ENCODE peak calls at places on chromosomes 11 and 22, in nine cellular contexts. S, C, A, L, X, Q, D, T and B are unnamed samples.

GRCh38 chr11:73040046-73040445 is 102.1 kb downstream of the FCHSD2 start:
- DNase-seq in D (no peak), S (no peak), X (no peak), L (no peak), A (no peak), T (no peak), Q (no peak), C (no peak), B (no peak)

GRCh38 chr22:28950567-28951411 is 67.4 kb downstream of the ZNRF3 start:
- DNase-seq in A (no peak), D (no peak), T (no peak), C (no peak), X (no peak), S (no peak), L (no peak), Q (no peak), B (no peak)

GRCh38 chr11:110433393-110434333 is 3.9 kb downstream of the FDX1 start:
- DNase-seq in C (no peak), T (no peak), A (peak; percentile 55), D (no peak), L (no peak), S (peak; percentile 33), X (peak; percentile 58), Q (no peak), B (peak; percentile 46)

GRCh38 chr11:108727665-108728064 is 62.8 kb downstream of the DDX10 start:
- DNase-seq in C (no peak), T (no peak), S (no peak), Q (no peak), X (no peak), A (no peak), D (no peak), L (no peak), B (no peak)

GRCh38 chr22:49657974-49658550 is 169.6 kb downstream of the BRD1 start:
- DNase-seq in D (no peak), S (no peak), X (no peak), Q (no peak), T (no peak), L (no peak), C (no peak), A (no peak), B (no peak)

GRCh38 chr22:45179276-45180049 is 15.7 kb downstream of the NUP50 start:
- DNase-seq in Q (no peak), D (no peak), S (no peak), X (no peak), L (no peak), C (peak; percentile 6), T (no peak), A (no peak), B (no peak)

GRCh38 chr11:20739004-20739612 is 69.7 kb downstream of the NELL1 start:
- DNase-seq in C (no peak), T (no peak), L (no peak), S (no peak), X (no peak), A (no peak), D (no peak), Q (no peak), B (no peak)

GRCh38 chr11:4065601-4066377 is 28.8 kb upstream of the RRM1 start:
- DNase-seq in C (no peak), A (no peak), L (no peak), S (no peak), X (no peak), T (no peak), Q (no peak), D (no peak), B (no peak)

GRCh38 chr22:26398741-26399153 is 30.3 kb upstream of the ASPHD2 start:
- DNase-seq in X (peak; percentile 68), L (peak; percentile 82), A (peak; percentile 85), Q (peak; percentile 41), S (peak; percentile 58), D (peak; percentile 40), T (no peak), C (peak; percentile 45), B (peak; percentile 79)

GRCh38 chr22:35394011-35394312 is 6.0 kb upstream of the MCM5 start:
- DNase-seq in S (no peak), C (no peak), X (no peak), L (no peak), Q (no peak), D (no peak), T (no peak), A (peak; percentile 48), B (no peak)

GRCh38 chr11:125193158-125193557 is 28.6 kb downstream of the PKNOX2 start:
- DNase-seq in A (no peak), X (no peak), S (no peak), C (no peak), Q (no peak), T (no peak), D (no peak), L (no peak), B (no peak)

GRCh38 chr11:55481416-55481815 is 72.9 kb upstream of the OR4C15 start:
- DNase-seq in A (no peak), D (no peak), S (no peak), X (peak; percentile 92), C (no peak), T (no peak), L (no peak), Q (no peak), B (no peak)

GRCh38 chr11:134505125-134505524 is 93.1 kb upstream of the B3GAT1 start:
- DNase-seq in D (no peak), Q (no peak), C (no peak), S (no peak), X (no peak), T (no peak), A (no peak), L (peak; percentile 10), B (no peak)

GRCh38 chr22:40385041-40385782 is 14.8 kb downstream of the SGSM3 start:
- DNase-seq in X (no peak), C (no peak), Q (no peak), D (no peak), A (no peak), S (peak; percentile 73), L (no peak), T (no peak), B (no peak)

GRCh38 chr11:98955551-98955950 is 65.2 kb upstream of the CNTN5 start:
- DNase-seq in T (no peak), Q (no peak), C (no peak), X (peak; percentile 73), S (no peak), D (no peak), L (no peak), A (no peak), B (no peak)

GRCh38 chr11:105244157-105244820 is 104.7 kb upstream of the CARD18 start:
- DNase-seq in L (no peak), X (peak; percentile 92), Q (peak; percentile 47), D (peak; percentile 93), S (no peak), C (no peak), A (peak; percentile 97), T (no peak), B (peak; percentile 75)

GRCh38 chr11:19929655-19930054 is 217.0 kb downstream of the NAV2 start:
- DNase-seq in A (no peak), D (no peak), L (no peak), Q (no peak), T (no peak), X (no peak), S (no peak), C (no peak), B (no peak)

GRCh38 chr22:41487037-41487963 is 18.4 kb downstream of the ACO2 start:
- DNase-seq in X (no peak), Q (no peak), A (no peak), C (no peak), S (no peak), L (no peak), T (no peak), D (no peak), B (no peak)

GRCh38 chr11:82009133-82009532 is 724.5 kb downstream of the FAM181B start:
- DNase-seq in T (no peak), D (no peak), X (no peak), C (no peak), A (no peak), L (no peak), S (no peak), Q (no peak), B (no peak)

GRCh38 chr11:58905716-58906547 is 33.4 kb upstream of the GLYATL1 start:
- DNase-seq in Q (no peak), D (no peak), A (peak; percentile 88), C (no peak), S (no peak), X (peak; percentile 77), L (no peak), T (no peak), B (peak; percentile 76)

GRCh38 chr22:41914611-41915034 is 251 bp downstream of the SHISA8 start:
- DNase-seq in A (no peak), X (no peak), C (no peak), T (no peak), L (no peak), S (peak; percentile 27), Q (no peak), D (no peak), B (no peak)

GRCh38 chr11:3826721-3827120 is 14.0 kb downstream of the RHOG start:
- DNase-seq in X (no peak), S (no peak), T (no peak), A (no peak), C (no peak), L (no peak), D (no peak), Q (no peak), B (no peak)

GRCh38 chr11:84136926-84137325 is 850.8 kb upstream of the CCDC90B start:
- DNase-seq in S (no peak), L (no peak), X (no peak), C (no peak), D (no peak), Q (no peak), T (no peak), A (no peak), B (no peak)

GRCh38 chr11:3775761-3776406 is 21.5 kb downstream of the NUP98 start:
- DNase-seq in X (no peak), T (no peak), D (no peak), Q (no peak), S (no peak), A (no peak), L (no peak), C (no peak), B (no peak)

GRCh38 chr11:131372243-131372930 is 2.0 kb downstream of the NTM start:
- DNase-seq in X (no peak), C (no peak), Q (no peak), A (no peak), S (no peak), D (no peak), T (no peak), L (no peak), B (no peak)

GRCh38 chr11:125376117-125376516 is 119.9 kb downstream of the FEZ1 start:
- DNase-seq in A (peak; percentile 30), S (no peak), X (no peak), Q (no peak), D (no peak), C (no peak), T (no peak), L (no peak), B (no peak)

GRCh38 chr11:27183672-27184457 is 143.2 kb downstream of the BBOX1 start:
- DNase-seq in T (no peak), L (peak; percentile 63), X (peak; percentile 71), Q (peak; percentile 51), S (peak; percentile 18), A (peak; percentile 87), C (peak; percentile 7), D (peak; percentile 29), B (peak; percentile 67)

GRCh38 chr11:66420671-66421476 is at the start of gene NPAS4:
- DNase-seq in L (no peak), C (no peak), D (no peak), S (no peak), T (no peak), Q (no peak), A (no peak), X (no peak), B (no peak)

GRCh38 chr22:20429254-20430100 is 8.1 kb downstream of the SCARF2 start:
- DNase-seq in A (no peak), L (peak; percentile 93), S (peak; percentile 91), T (peak; percentile 82), Q (no peak), D (no peak), C (peak; percentile 75), X (no peak), B (no peak)

GRCh38 chr11:72553748-72554147 is 119.4 kb upstream of the CLPB start:
- DNase-seq in T (no peak), C (no peak), X (no peak), L (no peak), A (no peak), Q (no peak), S (no peak), D (no peak), B (no peak)

GRCh38 chr22:47435204-47435487 is 672.7 kb downstream of the TBC1D22A start:
- DNase-seq in L (no peak), D (no peak), A (no peak), X (no peak), T (peak; percentile 84), C (no peak), Q (no peak), S (no peak), B (no peak)